ENCODE peak calls at places on chromosome 1, in five cellular contexts. One of them, this sample, is unnamed.

GRCh38 chr1:165898837-165899236 is 71.4 kb downstream of the UCK2 start:
- DNase-seq in nephron progenitor cell: no peak
- DNase-seq in NT2/D1: no peak
- DNase-seq in HCEC 1CT: peak; percentile 99
- DNase-seq in IMR-90: peak; percentile 100
- DNase-seq in this sample: no peak

GRCh38 chr1:205259361-205259832 is 31.7 kb downstream of the TMCC2 start:
- DNase-seq in nephron progenitor cell: no peak
- DNase-seq in NT2/D1: no peak
- DNase-seq in HCEC 1CT: peak; percentile 28
- DNase-seq in IMR-90: peak; percentile 54
- DNase-seq in this sample: peak; percentile 20

GRCh38 chr1:17999884-18000283 is 107.7 kb upstream of the IGSF21 start:
- DNase-seq in nephron progenitor cell: no peak
- DNase-seq in NT2/D1: no peak
- DNase-seq in HCEC 1CT: no peak
- DNase-seq in IMR-90: no peak
- DNase-seq in this sample: no peak

GRCh38 chr1:34696230-34696629 is 58.6 kb upstream of the GJB5 start:
- DNase-seq in nephron progenitor cell: no peak
- DNase-seq in NT2/D1: no peak
- DNase-seq in HCEC 1CT: no peak
- DNase-seq in IMR-90: no peak
- DNase-seq in this sample: no peak

GRCh38 chr1:160618763-160619274 is 28.0 kb downstream of the SLAMF1 start:
- DNase-seq in nephron progenitor cell: no peak
- DNase-seq in NT2/D1: no peak
- DNase-seq in HCEC 1CT: no peak
- DNase-seq in IMR-90: no peak
- DNase-seq in this sample: peak; percentile 17

GRCh38 chr1:10494418-10494753 is 19.6 kb downstream of the PEX14 start:
- DNase-seq in nephron progenitor cell: no peak
- DNase-seq in NT2/D1: no peak
- DNase-seq in HCEC 1CT: no peak
- DNase-seq in IMR-90: no peak
- DNase-seq in this sample: no peak

GRCh38 chr1:214377886-214378285 is 96.9 kb downstream of the SMYD2 start:
- DNase-seq in nephron progenitor cell: no peak
- DNase-seq in NT2/D1: no peak
- DNase-seq in HCEC 1CT: peak; percentile 50
- DNase-seq in IMR-90: peak; percentile 80
- DNase-seq in this sample: no peak

GRCh38 chr1:85952460-85952859 is 204.1 kb downstream of the COL24A1 start:
- DNase-seq in nephron progenitor cell: no peak
- DNase-seq in NT2/D1: no peak
- DNase-seq in HCEC 1CT: no peak
- DNase-seq in IMR-90: peak; percentile 6
- DNase-seq in this sample: no peak

GRCh38 chr1:55789466-55789865 is 574.3 kb upstream of the USP24 start:
- DNase-seq in nephron progenitor cell: no peak
- DNase-seq in NT2/D1: no peak
- DNase-seq in HCEC 1CT: no peak
- DNase-seq in IMR-90: no peak
- DNase-seq in this sample: no peak

GRCh38 chr1:163747855-163748254 is 426.1 kb downstream of the NUF2 start:
- DNase-seq in nephron progenitor cell: no peak
- DNase-seq in NT2/D1: no peak
- DNase-seq in HCEC 1CT: no peak
- DNase-seq in IMR-90: no peak
- DNase-seq in this sample: no peak

GRCh38 chr1:92583821-92584760 is 97.4 kb upstream of the GFI1 start:
- DNase-seq in nephron progenitor cell: no peak
- DNase-seq in NT2/D1: no peak
- DNase-seq in HCEC 1CT: peak; percentile 91
- DNase-seq in IMR-90: peak; percentile 82
- DNase-seq in this sample: peak; percentile 96

GRCh38 chr1:151887028-151887427 is 22.3 kb downstream of the THEM4 start:
- DNase-seq in nephron progenitor cell: no peak
- DNase-seq in NT2/D1: no peak
- DNase-seq in HCEC 1CT: peak; percentile 59
- DNase-seq in IMR-90: peak; percentile 64
- DNase-seq in this sample: no peak

GRCh38 chr1:30720271-30721223 is 2.8 kb downstream of the MATN1 start:
- DNase-seq in nephron progenitor cell: no peak
- DNase-seq in NT2/D1: no peak
- DNase-seq in HCEC 1CT: no peak
- DNase-seq in IMR-90: no peak
- DNase-seq in this sample: no peak

GRCh38 chr1:18041107-18041506 is 66.5 kb upstream of the IGSF21 start:
- DNase-seq in nephron progenitor cell: no peak
- DNase-seq in NT2/D1: no peak
- DNase-seq in HCEC 1CT: no peak
- DNase-seq in IMR-90: no peak
- DNase-seq in this sample: no peak

GRCh38 chr1:94863919-94864318 is 43.8 kb downstream of the SLC44A3 start:
- DNase-seq in nephron progenitor cell: no peak
- DNase-seq in NT2/D1: no peak
- DNase-seq in HCEC 1CT: peak; percentile 95
- DNase-seq in IMR-90: peak; percentile 87
- DNase-seq in this sample: no peak

GRCh38 chr1:224501836-224502235 is 67.2 kb upstream of the WDR26 start:
- DNase-seq in nephron progenitor cell: no peak
- DNase-seq in NT2/D1: no peak
- DNase-seq in HCEC 1CT: no peak
- DNase-seq in IMR-90: no peak
- DNase-seq in this sample: no peak

GRCh38 chr1:180136311-180136967 is 18.2 kb upstream of the QSOX1 start:
- DNase-seq in nephron progenitor cell: no peak
- DNase-seq in NT2/D1: no peak
- DNase-seq in HCEC 1CT: no peak
- DNase-seq in IMR-90: peak; percentile 35
- DNase-seq in this sample: no peak

GRCh38 chr1:153390938-153391710 is at the start of gene S100A8:
- DNase-seq in nephron progenitor cell: no peak
- DNase-seq in NT2/D1: no peak
- DNase-seq in HCEC 1CT: no peak
- DNase-seq in IMR-90: no peak
- DNase-seq in this sample: peak; percentile 91

GRCh38 chr1:30728832-30729638 is 5.7 kb upstream of the MATN1 start:
- DNase-seq in nephron progenitor cell: no peak
- DNase-seq in NT2/D1: no peak
- DNase-seq in HCEC 1CT: no peak
- DNase-seq in IMR-90: no peak
- DNase-seq in this sample: no peak

GRCh38 chr1:3573499-3573898 is 37.8 kb downstream of the MEGF6 start:
- DNase-seq in nephron progenitor cell: no peak
- DNase-seq in NT2/D1: no peak
- DNase-seq in HCEC 1CT: no peak
- DNase-seq in IMR-90: no peak
- DNase-seq in this sample: no peak

GRCh38 chr1:27521336-27522147 is 31.6 kb upstream of the WASF2 start:
- DNase-seq in nephron progenitor cell: no peak
- DNase-seq in NT2/D1: no peak
- DNase-seq in HCEC 1CT: no peak
- DNase-seq in IMR-90: no peak
- DNase-seq in this sample: no peak

This sample was measured in AML-193.